ENCODE peak calls at places on chromosomes 2 and 18, in eight cellular contexts. E, V, A, T, D, U, Z and G are unnamed samples. For H3K36me3, the result is how much of the 10 kb centered on the place peaks cover.

GRCh38 chr2:179932786-179933185 is 71.4 kb upstream of the ZNF385B start:
- DNase-seq in V (peak), A (no peak), E (no peak), T (no peak), U (no peak), Z (no peak), D (no peak), G (peak)

GRCh38 chr2:166765141-166765540 is 123.1 kb upstream of the XIRP2 start:
- DNase-seq in V (no peak), T (peak), E (peak), Z (no peak), U (no peak), D (no peak), A (no peak), G (no peak)

GRCh38 chr2:55163258-55163657 is 68.8 kb downstream of the CLHC1 start:
- DNase-seq in T (peak), U (no peak), V (no peak), Z (peak), D (no peak), A (no peak), E (no peak), G (no peak)

GRCh38 chr18:36294031-36294430 is 3.5 kb upstream of the FHOD3 start:
- DNase-seq in D (no peak), Z (no peak), T (peak), E (no peak), U (peak), A (no peak), V (no peak), G (no peak)

GRCh38 chr18:74632856-74633255 is 35.2 kb downstream of the ZNF407 start:
- DNase-seq in T (no peak), V (no peak), U (no peak), Z (no peak), A (no peak), E (no peak), D (no peak), G (no peak)

GRCh38 chr18:49658871-49659378 is 97.1 kb downstream of the LIPG start:
- DNase-seq in Z (no peak), E (no peak), D (no peak), T (no peak), U (no peak), A (no peak), V (no peak), G (no peak)

GRCh38 chr2:95381212-95382127 is 21.0 kb upstream of the FAHD2A start:
- DNase-seq in U (no peak), E (no peak), Z (no peak), D (no peak), T (no peak), A (peak), V (no peak), G (no peak)

GRCh38 chr2:235570256-235570655 is 76.4 kb downstream of the AGAP1 start:
- DNase-seq in A (no peak), U (no peak), D (no peak), E (no peak), T (no peak), Z (no peak), V (no peak), G (no peak)

GRCh38 chr2:1622521-1623200 is 121.7 kb downstream of the PXDN start:
- DNase-seq in T (no peak), Z (no peak), D (no peak), E (no peak), U (no peak), V (no peak), A (no peak), G (no peak)

GRCh38 chr18:63422862-63423304 is 607 bp upstream of the VPS4B start:
- DNase-seq in E (no peak), V (no peak), D (no peak), T (no peak), U (no peak), A (no peak), Z (no peak), G (no peak)

GRCh38 chr2:16247371-16248177 is 307.2 kb downstream of the MYCN start:
- DNase-seq in Z (no peak), A (no peak), U (no peak), T (no peak), E (no peak), D (no peak), V (no peak), G (no peak)

GRCh38 chr2:109447811-109448210 is 166.0 kb downstream of the SEPTIN10 start:
- DNase-seq in T (no peak), D (no peak), U (no peak), A (no peak), V (no peak), Z (no peak), E (no peak), G (no peak)

GRCh38 chr2:235301202-235302076 is 192.4 kb upstream of the AGAP1 start:
- DNase-seq in V (no peak), D (no peak), Z (no peak), U (no peak), A (no peak), T (no peak), E (no peak), G (no peak)

GRCh38 chr2:102698369-102699111 is 63.3 kb upstream of the TMEM182 start:
- DNase-seq in D (no peak), T (no peak), V (no peak), E (no peak), Z (no peak), U (peak), A (no peak), G (no peak)

GRCh38 chr2:19989681-19990415 is at the start of gene WDR35:
- DNase-seq in Z (peak), E (peak), U (peak), A (peak), D (peak), T (peak), V (peak), G (peak)

GRCh38 chr2:176729706-176730569 is 460.7 kb downstream of the MTX2 start:
- DNase-seq in A (peak), V (peak), U (no peak), T (no peak), E (no peak), Z (peak), D (no peak), G (peak)

GRCh38 chr2:124913873-124914272 is 888.8 kb downstream of the CNTNAP5 start:
- DNase-seq in U (no peak), E (no peak), V (no peak), Z (no peak), D (no peak), A (no peak), T (no peak), G (no peak)

GRCh38 chr2:168976034-168976654 is 55.0 kb downstream of the ABCB11 start:
- DNase-seq in A (no peak), E (peak), U (no peak), D (no peak), V (no peak), Z (no peak), T (no peak), G (no peak)

GRCh38 chr2:151560289-151560688 is 150.6 kb downstream of the RIF1 start:
- DNase-seq in D (no peak), U (peak), Z (peak), A (no peak), E (no peak), T (peak), V (peak), G (no peak)

GRCh38 chr2:54524236-54524991 is 68.3 kb downstream of the SPTBN1 start:
- DNase-seq in Z (peak), A (no peak), D (peak), E (no peak), T (peak), U (peak), V (no peak), G (peak)

GRCh38 chr18:59564516-59564915 is 132.7 kb downstream of the CCBE1 start:
- DNase-seq in T (no peak), U (no peak), D (no peak), E (no peak), V (no peak), Z (no peak), A (no peak), G (no peak)

GRCh38 chr2:192140236-192140839 is 54.4 kb downstream of the TMEFF2 start:
- DNase-seq in A (no peak), Z (peak), E (no peak), T (no peak), D (no peak), U (no peak), V (no peak), G (no peak)

GRCh38 chr2:141947715-141948114 is 183.1 kb downstream of the LRP1B start:
- DNase-seq in T (no peak), V (no peak), Z (no peak), E (no peak), U (no peak), A (no peak), D (no peak), G (no peak)

GRCh38 chr2:72114693-72115051 is 33.0 kb downstream of the CYP26B1 start:
- DNase-seq in E (no peak), Z (no peak), T (no peak), D (no peak), V (no peak), U (peak), A (no peak), G (peak)

GRCh38 chr2:156430978-156431358 is 5.2 kb upstream of the GPD2 start:
- DNase-seq in V (no peak), U (peak), A (no peak), T (peak), E (no peak), Z (no peak), D (peak), G (no peak)

GRCh38 chr18:8947576-8947975 is 154.9 kb upstream of the NDUFV2 start:
- DNase-seq in Z (no peak), D (no peak), E (no peak), T (no peak), V (no peak), A (no peak), U (peak), G (no peak)

GRCh38 chr2:216463148-216463547 is 35.5 kb upstream of the RPL37A start:
- DNase-seq in T (peak), U (no peak), D (no peak), A (no peak), V (no peak), E (no peak), Z (no peak), G (no peak)

GRCh38 chr18:75088622-75089211 is 120.2 kb downstream of the PTGR3 start:
- DNase-seq in D (no peak), E (no peak), Z (no peak), V (no peak), U (no peak), T (no peak), A (no peak), G (no peak)

GRCh38 chr2:233346930-233347329 is 7.4 kb upstream of the DGKD start:
- DNase-seq in A (no peak), U (no peak), V (no peak), E (no peak), D (no peak), Z (no peak), T (no peak), G (no peak)

GRCh38 chr2:122340246-122340645 is 584.8 kb downstream of the TSN start:
- DNase-seq in D (peak), T (no peak), Z (no peak), U (peak), A (no peak), E (no peak), V (no peak), G (no peak)

GRCh38 chr18:37675699-37676098 is 110.1 kb upstream of the CELF4 start:
- DNase-seq in U (no peak), T (no peak), E (no peak), A (no peak), V (no peak), Z (no peak), D (no peak), G (no peak)

GRCh38 chr18:49563701-49564100 is 1.8 kb downstream of the LIPG start:
- DNase-seq in T (no peak), U (no peak), A (no peak), Z (no peak), E (no peak), D (no peak), V (no peak), G (no peak)

GRCh38 chr18:55337153-55337552 is 250.8 kb downstream of the TCF4 start:
- DNase-seq in T (no peak), U (no peak), D (no peak), V (no peak), Z (no peak), A (no peak), E (no peak), G (no peak)

GRCh38 chr2:112644155-112644932 is 1.4 kb upstream of the SLC20A1 start:
- DNase-seq in U (peak), V (no peak), E (peak), T (no peak), A (no peak), Z (no peak), D (no peak), G (no peak)

GRCh38 chr2:28993211-28993960 is 12.3 kb downstream of the TOGARAM2 start:
- DNase-seq in Z (no peak), A (no peak), E (no peak), T (no peak), U (peak), V (no peak), D (no peak), G (no peak)

DNA sequence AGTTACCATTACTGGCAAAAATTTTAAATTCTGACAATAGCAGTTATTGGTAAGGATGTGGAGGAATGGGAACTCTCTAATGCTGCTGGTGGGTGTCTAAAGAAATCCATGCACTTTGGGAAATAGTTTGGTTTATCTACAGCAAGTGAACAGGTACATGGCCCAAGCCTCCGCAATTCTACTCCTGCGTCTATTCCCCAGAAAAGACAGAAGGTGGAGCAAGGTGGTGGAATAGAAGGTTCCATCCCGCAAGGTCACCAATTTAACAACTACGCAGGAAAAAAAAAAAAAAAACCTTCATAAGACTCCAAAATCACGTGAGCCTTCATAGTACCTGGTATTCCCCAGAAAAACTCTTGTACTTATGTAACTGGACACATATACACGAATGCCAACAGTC is 6.5 kb downstream of the CFAP65 start:
- DNase-seq in A (no peak), E (no peak), V (no peak), T (no peak), D (no peak), U (no peak), Z (no peak), G (no peak)
- TF ChIP-seq CTCF in A (no peak), E (no peak), V (no peak), T (no peak), D (no peak), U (no peak), Z (no peak), G (no peak)

GRCh38 chr2:241853651-241854341 is 4.9 kb downstream of the PDCD1 start:
- DNase-seq in T (peak), A (peak), Z (peak), U (peak), E (no peak), D (no peak), V (no peak), G (no peak)
- H3K27ac ChIP-seq in T (no peak), A (no peak), Z (no peak), U (no peak), E (no peak), D (no peak), V (peak), G (peak)

GRCh38 chr2:33511141-33511540 is 34.7 kb downstream of the RASGRP3 start:
- DNase-seq in Z (no peak), U (no peak), V (no peak), A (no peak), T (peak), E (no peak), D (no peak), G (no peak)
- H3K36me3 ChIP-seq in Z (under half), U (under half), V (under half), A (under half), T (under half), E (under half), D (under half), G (under half)

GRCh38 chr2:203648273-203648672 is 58.2 kb upstream of the CD28 start:
- DNase-seq in V (no peak), E (no peak), U (peak), Z (no peak), T (peak), D (no peak), A (no peak), G (no peak)

GRCh38 chr2:203646961-203647360 is 59.5 kb upstream of the CD28 start:
- DNase-seq in E (no peak), V (no peak), U (no peak), D (no peak), A (no peak), T (no peak), Z (no peak), G (no peak)

GRCh38 chr2:203649176-203649814 is 57.1 kb upstream of the CD28 start:
- DNase-seq in A (no peak), U (no peak), Z (no peak), D (no peak), E (no peak), T (no peak), V (no peak), G (no peak)

GRCh38 chr2:203647579-203647978 is 58.9 kb upstream of the CD28 start:
- DNase-seq in E (no peak), Z (no peak), D (no peak), T (no peak), A (no peak), V (no peak), U (no peak), G (no peak)

DNA sequence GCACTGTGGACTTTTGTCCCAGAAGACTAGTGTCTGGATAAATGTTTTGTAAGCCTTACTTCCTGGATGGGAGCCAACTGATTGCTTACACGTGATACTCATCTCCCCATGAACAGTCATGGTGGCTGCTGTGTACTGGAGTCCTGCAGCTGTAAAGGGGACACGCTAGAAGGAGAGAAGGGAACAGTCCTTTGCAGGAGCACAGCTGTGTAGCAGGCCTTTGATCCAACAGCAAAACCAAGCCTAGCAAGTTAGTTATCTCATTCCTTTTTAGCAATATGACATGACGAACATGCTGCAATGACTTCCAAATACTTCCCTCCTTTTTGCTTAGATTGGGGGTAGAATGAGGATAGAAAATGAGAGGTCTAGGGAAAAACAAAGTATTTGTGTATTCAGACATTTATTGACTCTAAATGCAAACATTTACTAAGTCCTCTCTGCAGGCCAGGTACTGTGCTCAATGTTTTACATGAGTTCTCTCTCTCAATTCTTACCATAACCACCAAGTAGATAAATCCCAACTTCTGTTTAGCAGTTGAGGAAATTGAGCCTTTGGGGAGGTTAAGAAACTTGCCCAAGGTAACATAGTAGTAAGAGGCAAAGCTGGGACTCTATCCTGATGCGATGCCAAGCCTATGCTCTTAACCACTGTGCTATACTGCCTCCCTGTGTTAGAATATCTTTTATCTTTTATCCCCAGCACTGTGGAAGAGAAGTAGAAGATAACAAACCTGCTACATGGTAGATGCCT is 55.4 kb upstream of the CD28 start:
- DNase-seq in V (peak), D (no peak), T (peak), E (peak), Z (peak), A (no peak), U (peak), G (no peak)
- TF ChIP-seq CTCF in V (peak), D (peak), T (peak), E (peak), Z (peak), A (no peak), U (peak), G (peak)

DNA sequence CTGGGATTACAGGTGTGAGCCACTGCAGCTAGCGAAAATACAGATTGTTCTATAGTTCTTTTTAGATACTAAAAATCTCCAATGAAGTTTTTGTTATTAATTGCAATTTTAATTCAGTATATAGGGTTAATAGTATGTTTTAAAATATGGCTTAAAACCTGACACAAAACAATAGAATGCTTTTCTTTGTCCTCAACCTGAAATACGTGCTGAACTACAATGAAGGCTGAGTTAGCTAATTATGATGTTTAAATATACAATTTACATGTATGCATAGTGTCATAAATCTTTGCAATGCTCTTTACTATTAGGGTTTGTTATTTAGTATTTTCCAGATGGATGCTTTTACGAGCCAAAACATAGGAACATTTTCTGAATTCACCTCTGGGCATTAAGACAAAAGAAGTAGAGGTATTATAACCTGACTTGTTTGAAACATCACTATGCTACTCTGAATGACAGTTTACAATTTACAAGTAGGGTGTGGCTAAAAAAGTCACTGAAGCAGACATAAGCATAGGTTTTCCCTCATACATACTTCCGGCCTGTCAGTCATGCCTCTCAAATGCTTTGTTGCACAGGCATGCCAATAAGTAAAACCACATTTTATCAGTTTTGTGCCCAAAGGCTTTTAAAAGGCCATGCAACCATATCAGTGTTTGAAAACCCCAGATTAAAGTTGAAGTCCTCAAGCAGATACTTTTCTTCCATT is 168.3 kb downstream of the OTX1 start:
- DNase-seq in Z (no peak), A (no peak), U (peak), E (no peak), V (no peak), D (no peak), T (no peak), G (no peak)
- H3K27ac ChIP-seq in Z (no peak), A (no peak), U (peak), E (no peak), V (no peak), D (no peak), T (no peak), G (no peak)

GRCh38 chr2:158663796-158664195 is 131.3 kb upstream of the DAPL1 start:
- DNase-seq in A (no peak), D (no peak), E (no peak), Z (no peak), U (no peak), V (no peak), T (no peak), G (no peak)

GRCh38 chr2:158664987-158665386 is 130.1 kb upstream of the DAPL1 start:
- DNase-seq in A (no peak), E (no peak), U (no peak), Z (peak), V (no peak), D (no peak), T (peak), G (no peak)

GRCh38 chr2:158661231-158661630 is 133.9 kb upstream of the DAPL1 start:
- DNase-seq in Z (no peak), U (no peak), V (no peak), A (no peak), D (no peak), E (no peak), T (no peak), G (peak)

GRCh38 chr2:158659483-158659882 is 135.6 kb upstream of the DAPL1 start:
- DNase-seq in Z (no peak), V (no peak), U (no peak), T (no peak), A (no peak), D (no peak), E (no peak), G (no peak)

GRCh38 chr2:158662406-158662805 is 132.7 kb upstream of the DAPL1 start:
- DNase-seq in E (no peak), U (no peak), A (no peak), V (no peak), T (no peak), Z (no peak), D (no peak), G (peak)
- H3K36me3 ChIP-seq in E (under half), U (under half), A (under half), V (under half), T (under half), Z (under half), D (under half), G (under half)

GRCh38 chr2:225598922-225599321 is 199.4 kb downstream of the NYAP2 start:
- DNase-seq in E (no peak), T (no peak), V (no peak), Z (peak), U (no peak), D (no peak), A (no peak), G (no peak)

GRCh38 chr2:225599856-225600255 is 200.3 kb downstream of the NYAP2 start:
- DNase-seq in U (no peak), D (no peak), T (no peak), A (no peak), Z (no peak), E (no peak), V (no peak), G (no peak)

GRCh38 chr2:225600444-225600843 is 200.9 kb downstream of the NYAP2 start:
- DNase-seq in U (no peak), T (peak), E (no peak), Z (no peak), A (no peak), V (no peak), D (no peak), G (no peak)

GRCh38 chr2:225598426-225598825 is 198.9 kb downstream of the NYAP2 start:
- DNase-seq in T (no peak), D (no peak), U (no peak), E (no peak), Z (no peak), V (no peak), A (no peak), G (no peak)

GRCh38 chr2:225597911-225598310 is 198.4 kb downstream of the NYAP2 start:
- DNase-seq in U (no peak), V (no peak), T (no peak), D (no peak), E (peak), A (no peak), Z (peak), G (no peak)
- TF ChIP-seq CTCF in U (no peak), V (no peak), T (no peak), D (no peak), E (no peak), A (no peak), Z (peak), G (no peak)